ENCODE peak calls at places on chromosome 1, in four cellular contexts. T is BJ, A is cardiac muscle cell, Y is Peyer's patch. R is an unnamed sample.

GRCh38 chr1:74343191-74343590 is 108.0 kb downstream of the TNNI3K start:
- DNase-seq in T (no peak), A (no peak), Y (peak), R (no peak)

GRCh38 chr1:30806381-30807317 is 49.1 kb upstream of the LAPTM5 start:
- DNase-seq in T (no peak), A (no peak), Y (no peak), R (no peak)

GRCh38 chr1:229716692-229717091 is 90.6 kb downstream of the URB2 start:
- DNase-seq in T (no peak), A (no peak), Y (no peak), R (no peak)

GRCh38 chr1:165281207-165281901 is 75.2 kb downstream of the LMX1A start:
- DNase-seq in T (no peak), A (no peak), Y (no peak), R (no peak)

GRCh38 chr1:83693409-83694126 is 305.4 kb downstream of the TTLL7 start:
- DNase-seq in T (no peak), A (peak), Y (no peak), R (no peak)

GRCh38 chr1:226542623-226543103 is 5.9 kb upstream of the STUM start:
- DNase-seq in T (no peak), A (no peak), Y (no peak), R (no peak)

GRCh38 chr1:231527586-231528174 is 789 bp upstream of the TSNAX start:
- DNase-seq in T (no peak), A (no peak), Y (no peak), R (no peak)

GRCh38 chr1:244460195-244460594 is 878 bp upstream of the CATSPERE start:
- DNase-seq in T (no peak), A (no peak), Y (no peak), R (no peak)

GRCh38 chr1:210400043-210400840 is 71.5 kb downstream of the HHAT start:
- DNase-seq in T (no peak), A (peak), Y (no peak), R (peak)

GRCh38 chr1:156225677-156226014 is 12.8 kb downstream of the PMF1 start:
- DNase-seq in T (no peak), A (no peak), Y (no peak), R (no peak)
- TF ChIP-seq CTCF in T (no peak), A (no peak), Y (no peak), R (no peak)

DNA sequence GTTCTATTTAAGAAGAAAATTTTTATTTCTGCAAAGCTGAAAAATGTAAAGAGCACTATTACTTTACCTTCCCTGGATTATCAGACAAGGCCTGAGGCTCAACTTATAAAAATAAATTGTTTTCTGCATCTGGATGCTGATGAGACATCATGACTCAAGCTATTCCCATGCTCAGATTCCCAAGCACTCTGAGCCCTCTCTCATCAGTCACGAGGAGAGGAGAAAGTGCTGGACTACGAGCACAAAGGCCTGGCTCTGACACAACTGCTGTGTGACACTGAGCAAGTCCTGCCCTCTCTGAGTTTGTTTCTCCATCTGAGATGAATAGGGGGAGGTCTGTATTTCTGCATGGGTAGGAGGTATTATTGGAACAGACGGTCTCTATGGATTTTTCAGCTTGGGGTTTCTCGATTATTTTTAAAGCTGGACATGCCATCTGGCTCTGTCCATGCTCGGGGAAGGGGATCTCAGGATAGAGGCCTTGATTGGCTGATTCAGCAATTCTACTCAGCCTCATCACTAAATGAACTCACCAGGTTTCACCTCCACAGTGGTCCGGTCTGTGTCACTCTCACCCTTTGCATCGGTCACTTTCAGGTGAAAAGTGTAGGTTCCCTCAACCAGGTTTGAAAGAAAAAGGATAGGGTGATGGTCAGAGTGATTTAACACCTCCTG is 107.7 kb downstream of the KIAA0319L start:
- DNase-seq in T (peak), A (no peak), Y (no peak), R (no peak)
- TF ChIP-seq CTCF in T (no peak), A (no peak), Y (no peak), R (no peak)

DNA sequence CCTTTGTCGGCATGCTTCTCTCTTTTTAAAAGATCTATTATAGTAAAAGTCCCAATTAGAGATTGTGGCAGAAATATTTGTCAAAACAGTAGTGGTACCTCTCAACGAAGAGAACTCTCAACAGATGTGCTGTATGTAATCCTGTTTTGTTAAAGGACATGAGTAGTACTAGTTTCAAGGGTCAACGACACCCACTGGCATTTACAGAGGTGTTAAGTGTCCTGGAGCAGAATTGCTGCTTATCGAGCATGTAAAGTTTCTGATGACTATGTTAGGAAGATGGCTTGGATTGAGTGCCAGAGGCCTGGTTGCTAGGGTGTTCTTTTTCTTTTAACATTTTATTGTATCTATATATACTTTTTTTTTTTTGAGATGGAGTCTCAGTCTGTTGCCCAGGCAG is 27.1 kb downstream of the CELF3 start:
- DNase-seq in T (no peak), A (no peak), Y (no peak), R (no peak)
- TF ChIP-seq CTCF in T (no peak), A (no peak), Y (no peak), R (no peak)

GRCh38 chr1:42931108-42931539 is 27.5 kb downstream of the SLC2A1 start:
- DNase-seq in T (no peak), A (peak), Y (peak), R (no peak)
- TF ChIP-seq CTCF in T (peak), A (peak), Y (peak), R (peak)

DNA sequence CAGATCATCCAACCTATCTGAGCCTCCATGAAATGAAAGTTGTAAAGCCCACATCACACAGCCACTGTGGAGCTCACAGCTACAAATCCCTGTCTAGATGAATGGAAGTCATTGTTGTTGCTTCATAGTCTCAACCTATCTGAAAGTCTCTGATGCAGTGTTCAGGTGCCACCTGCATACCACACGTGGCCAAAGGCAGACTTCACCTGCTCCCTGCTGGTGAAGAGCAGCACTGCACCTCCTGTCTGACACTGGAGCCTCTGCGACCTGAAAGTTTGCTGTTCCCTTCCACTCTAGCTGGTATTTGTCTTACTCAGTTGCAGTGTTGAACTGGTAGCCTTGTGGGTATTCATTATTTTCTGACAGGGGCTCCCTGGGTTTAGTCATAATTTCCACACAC is 18.4 kb downstream of the LORICRIN start:
- DNase-seq in T (no peak), A (no peak), Y (no peak), R (no peak)
- TF ChIP-seq CTCF in T (peak), A (peak), Y (no peak), R (peak)

GRCh38 chr1:14817223-14818170 is 219.0 kb downstream of the KAZN start:
- DNase-seq in T (no peak), A (no peak), Y (no peak), R (no peak)
- TF ChIP-seq CTCF in T (no peak), A (no peak), Y (no peak), R (no peak)